ENCODE peak calls at places on chromosomes 11 and 22, in eight cellular contexts. T is OCI-LY7, E is right lobe of liver, J is right cardiac atrium, N is thoracic aorta, F is transverse colon, P is ovary, O is heart left ventricle. U is an unnamed sample. For H3K9me3, the result is how much of the 10 kb centered on the place peaks cover.

GRCh38 chr22:37419916-37420655 is 7.2 kb downstream of the ELFN2 start:
- DNase-seq in T (no peak), E (no peak), J (no peak), N (no peak), F (no peak), P (no peak), O (no peak), U (no peak)

GRCh38 chr22:39214383-39215069 is 30.3 kb downstream of the PDGFB start:
- DNase-seq in T (no peak), E (no peak), J (no peak), N (no peak), F (no peak), P (no peak), O (no peak), U (no peak)

GRCh38 chr11:120136356-120136755 is 1.6 kb downstream of the TRIM29 start:
- DNase-seq in T (no peak), E (no peak), J (no peak), N (no peak), F (peak), P (no peak), O (no peak), U (no peak)

GRCh38 chr11:72333657-72334056 is 89.7 kb upstream of the PHOX2A start:
- DNase-seq in T (peak), E (no peak), J (no peak), N (no peak), F (no peak), P (no peak), O (no peak), U (no peak)

GRCh38 chr11:33942954-33943353 is 51.1 kb upstream of the LMO2 start:
- DNase-seq in T (peak), E (no peak), J (peak), N (peak), F (no peak), P (no peak), O (peak), U (no peak)

GRCh38 chr11:94909371-94909820 is 64.0 kb downstream of the CWC15 start:
- DNase-seq in T (no peak), E (no peak), J (no peak), N (no peak), F (no peak), P (no peak), O (no peak), U (no peak)

GRCh38 chr11:12827929-12828812 is 153.9 kb downstream of the TEAD1 start:
- DNase-seq in T (peak), E (peak), J (no peak), N (no peak), F (peak), P (no peak), O (no peak), U (no peak)

GRCh38 chr22:18103527-18104269 is 6.9 kb upstream of the TUBA8 start:
- DNase-seq in T (no peak), E (no peak), J (no peak), N (no peak), F (no peak), P (no peak), O (no peak), U (no peak)

GRCh38 chr11:62054081-62054480 is 69.7 kb upstream of the INCENP start:
- DNase-seq in T (no peak), E (no peak), J (no peak), N (no peak), F (no peak), P (no peak), O (no peak), U (no peak)

GRCh38 chr11:92638678-92639077 is 330.8 kb upstream of the MTNR1B start:
- DNase-seq in T (no peak), E (no peak), J (no peak), N (no peak), F (no peak), P (no peak), O (no peak), U (no peak)

GRCh38 chr11:30346068-30346688 is 23.3 kb downstream of the ARL14EP start:
- DNase-seq in T (peak), E (no peak), J (no peak), N (no peak), F (no peak), P (no peak), O (no peak), U (no peak)

GRCh38 chr11:65291613-65292012 is 23.1 kb upstream of the CDC42EP2 start:
- DNase-seq in T (no peak), E (no peak), J (no peak), N (no peak), F (no peak), P (no peak), O (no peak), U (no peak)

GRCh38 chr11:128467610-128468041 is 119.7 kb downstream of the ETS1 start:
- DNase-seq in T (no peak), E (no peak), J (peak), N (peak), F (no peak), P (no peak), O (peak), U (peak)

GRCh38 chr11:66443602-66444001 is 5.0 kb upstream of the MRPL11 start:
- DNase-seq in T (no peak), E (no peak), J (no peak), N (no peak), F (no peak), P (no peak), O (no peak), U (no peak)

GRCh38 chr22:21791635-21792625 is 56.3 kb upstream of the YPEL1 start:
- DNase-seq in T (no peak), E (no peak), J (no peak), N (no peak), F (no peak), P (no peak), O (no peak), U (no peak)

GRCh38 chr11:71078482-71078881 is 173.9 kb downstream of the SHANK2 start:
- DNase-seq in T (no peak), E (no peak), J (no peak), N (no peak), F (no peak), P (no peak), O (no peak), U (no peak)

GRCh38 chr22:49869091-49869830 is 15.6 kb downstream of the ZBED4 start:
- DNase-seq in T (no peak), E (no peak), J (no peak), N (no peak), F (no peak), P (no peak), O (no peak), U (no peak)

GRCh38 chr11:19766206-19766605 is 53.6 kb downstream of the NAV2 start:
- DNase-seq in T (no peak), E (no peak), J (no peak), N (no peak), F (no peak), P (no peak), O (no peak), U (no peak)

GRCh38 chr11:114619659-114620173 is 24.1 kb upstream of the NXPE4 start:
- DNase-seq in T (no peak), E (no peak), J (no peak), N (no peak), F (no peak), P (no peak), O (no peak), U (no peak)

GRCh38 chr11:114623720-114624119 is 28.1 kb upstream of the NXPE4 start:
- DNase-seq in T (no peak), E (no peak), J (no peak), N (no peak), F (no peak), P (no peak), O (no peak), U (no peak)

GRCh38 chr11:114622858-114623257 is 27.3 kb upstream of the NXPE4 start:
- DNase-seq in T (no peak), E (no peak), J (no peak), N (no peak), F (no peak), P (no peak), O (no peak), U (no peak)

GRCh38 chr11:114621950-114622809 is 26.6 kb upstream of the NXPE4 start:
- DNase-seq in T (no peak), E (no peak), J (no peak), N (no peak), F (no peak), P (no peak), O (no peak), U (no peak)

GRCh38 chr11:114621072-114621471 is 25.5 kb upstream of the NXPE4 start:
- DNase-seq in T (no peak), E (no peak), J (no peak), N (no peak), F (no peak), P (no peak), O (no peak), U (no peak)
- H3K9me3 ChIP-seq in T (half or more), E (under half), J (under half), N (under half), F (under half), P (under half), O (under half), U (under half)

GRCh38 chr11:87280143-87280542 is 242.4 kb downstream of the TMEM135 start:
- DNase-seq in T (no peak), E (no peak), J (no peak), N (no peak), F (no peak), P (no peak), O (no peak), U (no peak)
- H3K9me3 ChIP-seq in T (under half), E (under half), J (under half), N (under half), F (under half), P (under half), O (under half), U (under half)

DNA sequence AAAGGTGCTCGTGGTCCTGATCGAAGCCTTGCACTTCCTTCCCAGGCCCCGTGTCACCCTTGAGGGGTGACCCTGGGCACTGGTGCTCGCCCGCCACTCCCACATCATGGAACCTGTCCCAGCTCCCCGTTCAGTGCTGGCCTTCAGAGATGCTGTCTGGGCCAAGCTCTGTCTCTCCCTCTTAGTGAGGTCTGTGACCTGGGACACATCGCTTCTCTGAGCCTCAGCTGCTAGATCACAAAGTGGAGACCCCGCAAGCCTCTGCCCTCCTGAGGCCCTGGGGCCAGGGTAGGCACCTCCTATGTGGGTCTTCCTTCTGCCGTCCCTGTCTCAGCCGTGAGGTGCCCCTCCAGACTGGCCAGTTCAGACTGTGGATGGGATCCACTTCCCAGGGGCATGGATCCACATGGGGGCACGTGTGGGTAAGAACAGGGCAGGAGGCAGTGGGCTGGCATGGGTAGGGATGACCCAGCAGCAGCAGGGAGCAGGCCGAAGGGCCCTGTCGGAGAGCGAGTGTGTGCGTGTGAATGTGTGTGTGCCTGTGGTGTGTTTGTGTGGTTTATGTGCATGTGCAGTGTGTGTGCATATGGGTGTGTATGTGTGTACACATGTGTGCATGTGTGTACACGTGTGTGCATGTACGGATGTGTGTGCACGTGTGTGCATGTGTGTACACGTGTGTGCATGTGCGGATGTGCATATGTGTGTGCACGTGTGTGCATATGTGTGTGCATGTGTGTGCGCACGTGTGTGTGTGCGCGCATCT is 1073.7 kb downstream of the BRD1 start:
- DNase-seq in T (no peak), E (no peak), J (no peak), N (no peak), F (no peak), P (no peak), O (no peak), U (no peak)
- H3K9me3 ChIP-seq in T (under half), E (under half), J (under half), N (under half), F (under half), P (under half), O (under half), U (under half)

GRCh38 chr22:48750826-48751440 is 1076.7 kb downstream of the BRD1 start:
- DNase-seq in T (no peak), E (no peak), J (no peak), N (no peak), F (no peak), P (no peak), O (no peak), U (no peak)
- H3K9me3 ChIP-seq in T (under half), E (under half), J (under half), N (under half), F (under half), P (under half), O (under half), U (under half)

DNA sequence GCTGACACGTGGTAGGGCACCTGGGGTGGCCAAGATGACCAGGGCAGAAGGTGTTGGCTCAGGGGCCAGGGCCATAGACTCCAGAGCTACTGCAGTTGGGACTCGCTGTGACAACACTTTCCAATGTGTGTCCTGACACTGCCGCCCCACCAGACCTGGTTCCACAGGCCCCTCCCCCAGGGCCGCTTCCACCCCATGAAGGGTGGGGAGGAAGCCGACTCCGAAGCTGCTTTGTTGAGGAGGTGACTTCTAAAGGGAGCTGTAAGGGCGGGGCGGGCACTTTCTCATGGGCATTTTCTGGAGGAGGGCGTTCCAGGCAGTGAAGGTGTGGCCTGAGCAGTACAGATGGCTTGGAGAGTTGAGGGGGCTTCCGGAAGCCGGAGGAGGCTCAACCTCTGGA is 6.3 kb downstream of the FGF3 start:
- DNase-seq in T (no peak), E (no peak), J (no peak), N (no peak), F (no peak), P (no peak), O (no peak), U (no peak)
- H3K9me3 ChIP-seq in T (under half), E (under half), J (under half), N (under half), F (under half), P (under half), O (under half), U (under half)

U was measured in T-helper 17 cell.